ENCODE peak calls at places on chromosomes 6 and 20, in five cellular contexts. One of them, this sample, is unnamed.

GRCh38 chr6:11770546-11771466 is 7.8 kb downstream of the ADTRP start:
- DNase-seq in right cardiac atrium: peak
- DNase-seq in IMR-90: peak
- DNase-seq in cardiac muscle cell: no peak
- DNase-seq in foreskin fibroblast: peak
- DNase-seq in this sample: no peak

GRCh38 chr6:151616091-151616513 is 122.3 kb downstream of the CCDC170 start:
- DNase-seq in right cardiac atrium: no peak
- DNase-seq in cardiac muscle cell: no peak
- DNase-seq in foreskin fibroblast: no peak
- DNase-seq in IMR-90: no peak
- DNase-seq in this sample: no peak

GRCh38 chr6:165843121-165843520 is 180.1 kb upstream of the PDE10A start:
- DNase-seq in cardiac muscle cell: no peak
- DNase-seq in IMR-90: no peak
- DNase-seq in right cardiac atrium: no peak
- DNase-seq in foreskin fibroblast: no peak
- DNase-seq in this sample: no peak

GRCh38 chr6:155188707-155189496 is 74.9 kb upstream of the CLDN20 start:
- DNase-seq in cardiac muscle cell: no peak
- DNase-seq in IMR-90: peak
- DNase-seq in right cardiac atrium: no peak
- DNase-seq in foreskin fibroblast: peak
- DNase-seq in this sample: no peak

GRCh38 chr6:56091159-56091869 is 156.1 kb downstream of the COL21A1 start:
- DNase-seq in cardiac muscle cell: peak
- DNase-seq in foreskin fibroblast: peak
- DNase-seq in right cardiac atrium: no peak
- DNase-seq in IMR-90: peak
- DNase-seq in this sample: no peak

GRCh38 chr6:95431637-95432228 is 145.6 kb upstream of the MANEA start:
- DNase-seq in cardiac muscle cell: peak
- DNase-seq in foreskin fibroblast: peak
- DNase-seq in right cardiac atrium: peak
- DNase-seq in IMR-90: peak
- DNase-seq in this sample: no peak

GRCh38 chr6:158467923-158468322 is 92.0 kb upstream of the TMEM181 start:
- DNase-seq in IMR-90: no peak
- DNase-seq in right cardiac atrium: no peak
- DNase-seq in cardiac muscle cell: no peak
- DNase-seq in foreskin fibroblast: no peak
- DNase-seq in this sample: no peak

GRCh38 chr6:16288163-16288562 is 49.8 kb downstream of the GMPR start:
- DNase-seq in IMR-90: no peak
- DNase-seq in cardiac muscle cell: no peak
- DNase-seq in foreskin fibroblast: no peak
- DNase-seq in right cardiac atrium: no peak
- DNase-seq in this sample: no peak

GRCh38 chr6:114277220-114277619 is 65.6 kb downstream of the HS3ST5 start:
- DNase-seq in cardiac muscle cell: no peak
- DNase-seq in right cardiac atrium: no peak
- DNase-seq in foreskin fibroblast: no peak
- DNase-seq in IMR-90: no peak
- DNase-seq in this sample: no peak

DNA sequence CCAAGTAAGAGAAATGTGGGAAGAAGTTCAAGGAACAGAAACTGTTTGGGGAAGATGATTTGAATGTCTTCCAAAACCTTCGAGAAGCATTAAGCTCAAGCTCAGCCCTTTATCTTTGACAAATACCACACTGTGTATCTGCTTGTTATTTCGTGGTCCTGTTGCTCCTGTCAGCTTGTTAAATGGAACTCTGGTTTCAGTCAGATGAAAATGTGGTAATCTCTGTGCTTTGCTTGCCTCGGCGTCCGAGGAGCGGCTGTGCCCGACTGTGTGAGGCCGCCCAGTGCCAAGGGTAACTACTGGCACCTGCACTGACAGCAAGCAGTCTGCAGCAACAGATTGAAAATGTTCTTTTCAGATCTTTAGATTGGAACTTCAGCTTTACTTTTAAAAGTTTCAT is 577.9 kb upstream of the FLRT3 start:
- DNase-seq in IMR-90: no peak
- DNase-seq in right cardiac atrium: no peak
- DNase-seq in cardiac muscle cell: peak
- DNase-seq in foreskin fibroblast: no peak
- DNase-seq in this sample: no peak
- H3K4me3 ChIP-seq in IMR-90: no peak
- H3K4me3 ChIP-seq in right cardiac atrium: no peak
- H3K4me3 ChIP-seq in cardiac muscle cell: no peak
- H3K4me3 ChIP-seq in foreskin fibroblast: no peak
- H3K4me3 ChIP-seq in this sample: no peak

DNA sequence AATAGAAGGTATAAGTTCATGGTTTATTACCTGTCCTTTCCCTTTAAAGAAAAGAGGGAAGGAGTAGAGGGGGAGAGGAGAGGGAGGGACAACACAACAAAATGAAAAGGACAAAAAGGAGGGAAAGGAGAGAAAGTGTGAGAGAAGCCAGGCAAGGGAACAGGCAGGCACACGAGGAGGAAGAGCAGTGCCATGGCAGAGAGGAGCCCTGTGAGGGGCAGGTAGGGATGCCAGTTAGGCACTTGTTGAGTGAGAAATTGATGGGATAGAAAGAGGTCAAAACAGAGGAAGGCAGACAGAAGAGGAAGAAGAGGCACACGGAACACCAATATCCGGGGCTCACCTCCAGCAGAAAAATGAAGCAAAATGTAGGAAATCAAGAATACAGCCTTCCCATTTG is 42.5 kb downstream of the TNFAIP3 start:
- DNase-seq in IMR-90: no peak
- DNase-seq in cardiac muscle cell: no peak
- DNase-seq in foreskin fibroblast: no peak
- DNase-seq in right cardiac atrium: no peak
- DNase-seq in this sample: no peak
- H3K4me3 ChIP-seq in IMR-90: no peak
- H3K4me3 ChIP-seq in cardiac muscle cell: no peak
- H3K4me3 ChIP-seq in foreskin fibroblast: no peak
- H3K4me3 ChIP-seq in right cardiac atrium: no peak
- H3K4me3 ChIP-seq in this sample: no peak

GRCh38 chr6:104951677-104952076 is 5.2 kb upstream of the LIN28B start:
- DNase-seq in cardiac muscle cell: no peak
- DNase-seq in foreskin fibroblast: no peak
- DNase-seq in IMR-90: no peak
- DNase-seq in right cardiac atrium: no peak
- DNase-seq in this sample: no peak
- H3K4me3 ChIP-seq in cardiac muscle cell: no peak
- H3K4me3 ChIP-seq in foreskin fibroblast: no peak
- H3K4me3 ChIP-seq in IMR-90: no peak
- H3K4me3 ChIP-seq in right cardiac atrium: no peak
- H3K4me3 ChIP-seq in this sample: no peak

GRCh38 chr6:6837541-6838080 is 249.1 kb downstream of the LY86 start:
- DNase-seq in IMR-90: no peak
- DNase-seq in right cardiac atrium: no peak
- DNase-seq in cardiac muscle cell: no peak
- DNase-seq in foreskin fibroblast: no peak
- DNase-seq in this sample: no peak

GRCh38 chr6:6836609-6837406 is 248.3 kb downstream of the LY86 start:
- DNase-seq in right cardiac atrium: no peak
- DNase-seq in cardiac muscle cell: no peak
- DNase-seq in IMR-90: no peak
- DNase-seq in foreskin fibroblast: no peak
- DNase-seq in this sample: no peak

GRCh38 chr6:6829872-6830683 is 241.6 kb downstream of the LY86 start:
- DNase-seq in right cardiac atrium: no peak
- DNase-seq in foreskin fibroblast: no peak
- DNase-seq in IMR-90: no peak
- DNase-seq in cardiac muscle cell: no peak
- DNase-seq in this sample: no peak

GRCh38 chr6:6832439-6832838 is 243.9 kb downstream of the LY86 start:
- DNase-seq in right cardiac atrium: no peak
- DNase-seq in cardiac muscle cell: no peak
- DNase-seq in foreskin fibroblast: no peak
- DNase-seq in IMR-90: no peak
- DNase-seq in this sample: no peak

DNA sequence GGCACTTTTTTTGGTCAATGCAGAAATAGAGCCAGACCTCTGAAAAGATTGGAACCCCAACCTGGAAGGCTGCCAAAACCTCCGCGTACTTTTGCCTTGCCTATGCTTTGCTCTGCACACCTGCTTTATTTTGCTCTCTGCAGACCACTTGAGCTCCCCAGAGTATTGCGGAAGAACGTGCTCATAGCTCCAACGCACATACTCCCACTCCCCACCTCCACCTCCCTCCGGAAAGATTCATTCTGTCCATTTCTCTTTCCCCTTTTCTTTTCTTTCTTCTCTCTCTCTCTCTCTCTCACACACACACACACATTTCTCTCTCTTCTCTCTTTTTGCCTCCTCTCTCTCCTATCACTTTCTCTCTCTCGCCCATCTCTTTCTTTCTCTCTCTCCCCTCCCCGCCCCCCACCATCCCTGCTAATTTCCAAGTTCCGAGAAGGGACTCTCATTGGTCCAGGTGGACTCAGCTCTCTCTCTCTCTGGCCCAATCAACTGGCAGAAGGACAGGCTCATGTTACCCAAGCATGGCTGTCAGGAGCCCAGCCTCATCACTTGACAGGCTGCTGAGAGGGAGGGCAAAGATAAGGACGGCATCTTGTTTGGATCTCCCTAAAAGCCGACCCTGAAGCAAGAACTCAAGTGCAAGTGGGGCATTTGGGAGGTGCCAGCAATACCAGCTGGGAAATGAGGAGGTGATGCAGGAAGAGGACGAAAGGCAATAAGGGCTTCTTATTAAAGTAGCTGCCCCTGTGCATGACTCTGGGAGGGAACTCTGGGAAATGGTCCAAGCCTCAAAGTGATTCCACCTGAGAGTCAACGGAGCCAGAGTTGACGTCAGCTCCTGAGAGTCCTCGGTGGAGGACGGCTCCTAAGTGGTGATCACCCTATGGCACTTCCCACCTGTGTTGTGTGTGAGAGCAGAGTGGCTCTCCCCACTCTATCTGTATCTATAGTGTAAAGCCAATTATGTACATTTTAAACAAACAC is 246.1 kb downstream of the LY86 start:
- DNase-seq in right cardiac atrium: no peak
- DNase-seq in foreskin fibroblast: no peak
- DNase-seq in cardiac muscle cell: peak
- DNase-seq in IMR-90: no peak
- DNase-seq in this sample: no peak
- H3K4me3 ChIP-seq in right cardiac atrium: no peak
- H3K4me3 ChIP-seq in foreskin fibroblast: no peak
- H3K4me3 ChIP-seq in cardiac muscle cell: no peak
- H3K4me3 ChIP-seq in IMR-90: no peak
- H3K4me3 ChIP-seq in this sample: no peak

GRCh38 chr6:100880149-100880900 is 804 bp downstream of the ASCC3 start:
- DNase-seq in cardiac muscle cell: no peak
- DNase-seq in foreskin fibroblast: peak
- DNase-seq in right cardiac atrium: no peak
- DNase-seq in IMR-90: peak
- DNase-seq in this sample: no peak
- H3K4me3 ChIP-seq in cardiac muscle cell: peak
- H3K4me3 ChIP-seq in foreskin fibroblast: peak
- H3K4me3 ChIP-seq in right cardiac atrium: peak
- H3K4me3 ChIP-seq in IMR-90: peak
- H3K4me3 ChIP-seq in this sample: peak

DNA sequence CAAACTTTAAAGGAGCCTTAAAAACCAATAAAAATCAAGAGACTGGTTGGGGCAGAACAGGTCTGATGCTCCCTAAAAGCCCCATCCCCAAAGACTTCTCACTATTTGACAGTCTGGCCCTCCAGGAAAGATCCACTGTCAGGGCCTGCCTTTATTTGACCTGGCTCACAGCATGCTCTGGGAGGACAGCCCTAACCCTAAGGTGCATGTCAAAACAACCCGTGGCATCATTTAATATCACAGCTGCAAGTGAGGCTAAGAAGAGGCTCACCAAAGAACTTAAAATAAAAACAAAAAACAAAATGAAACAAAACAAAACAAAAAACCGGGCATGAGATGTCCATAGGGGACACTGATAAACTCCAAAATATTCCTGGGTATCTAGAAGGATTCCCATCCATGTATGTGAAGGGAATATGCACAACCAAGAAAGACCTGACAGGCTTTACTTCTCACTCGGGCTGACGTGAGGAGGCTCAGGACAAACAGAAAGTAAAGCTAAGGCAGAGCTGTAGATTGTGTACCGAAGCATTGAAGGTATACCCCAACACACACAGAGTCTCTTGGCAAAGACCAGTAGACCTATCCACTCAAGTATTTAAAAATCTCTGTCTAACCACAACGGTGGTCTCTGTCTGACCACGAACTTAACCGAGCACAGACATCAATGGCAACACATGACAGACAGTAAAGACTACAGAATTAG is 57.3 kb downstream of the AHI1 start:
- DNase-seq in right cardiac atrium: no peak
- DNase-seq in IMR-90: no peak
- DNase-seq in cardiac muscle cell: no peak
- DNase-seq in foreskin fibroblast: no peak
- DNase-seq in this sample: no peak
- H3K4me3 ChIP-seq in right cardiac atrium: no peak
- H3K4me3 ChIP-seq in IMR-90: no peak
- H3K4me3 ChIP-seq in cardiac muscle cell: no peak
- H3K4me3 ChIP-seq in foreskin fibroblast: no peak
- H3K4me3 ChIP-seq in this sample: no peak

DNA sequence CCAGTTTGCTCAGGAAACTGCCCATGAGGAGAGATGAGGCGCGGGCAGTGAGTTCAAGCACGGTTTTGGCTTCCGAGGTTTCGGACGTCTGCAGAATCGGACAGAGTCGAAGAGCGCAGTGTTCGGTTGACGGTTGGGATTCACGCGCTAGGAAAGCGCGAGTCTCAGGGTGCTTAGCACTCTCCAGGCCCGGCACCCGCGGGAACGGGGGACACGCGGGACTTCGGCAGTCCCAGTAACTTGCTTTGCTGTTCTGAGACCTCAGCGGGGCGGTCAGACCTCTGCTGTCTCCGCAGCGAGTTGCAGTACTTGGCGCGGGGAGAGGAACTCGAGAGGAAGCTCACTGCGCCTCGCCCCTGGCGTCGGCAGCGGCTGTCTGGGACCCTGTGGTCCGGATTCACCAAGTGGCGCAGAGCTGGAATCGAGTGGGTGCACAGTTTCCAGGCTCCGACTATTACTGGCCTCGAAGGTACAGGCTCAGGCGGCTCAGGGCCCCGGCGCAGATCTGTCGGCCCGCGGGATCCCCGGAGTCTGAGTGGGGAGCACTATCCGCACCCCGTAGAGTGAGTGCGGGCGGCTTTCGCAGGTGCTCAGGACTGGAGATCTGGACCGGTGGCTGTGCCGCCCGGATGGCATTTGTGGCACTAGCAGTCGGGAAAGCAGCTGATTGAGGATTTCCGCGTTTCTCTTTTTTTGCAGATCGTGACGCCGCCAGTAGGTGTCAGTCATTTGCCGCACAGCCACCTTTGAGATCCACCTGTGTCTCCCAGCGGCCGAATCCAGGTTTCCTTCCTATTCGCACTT is at the start of gene POM121L2:
- DNase-seq in cardiac muscle cell: peak
- DNase-seq in foreskin fibroblast: peak
- DNase-seq in right cardiac atrium: peak
- DNase-seq in IMR-90: peak
- DNase-seq in this sample: peak
- H3K4me3 ChIP-seq in cardiac muscle cell: peak
- H3K4me3 ChIP-seq in foreskin fibroblast: peak
- H3K4me3 ChIP-seq in right cardiac atrium: peak
- H3K4me3 ChIP-seq in IMR-90: peak
- H3K4me3 ChIP-seq in this sample: peak